ENCODE peak calls at places on chromosomes 11 and 22, in eight cellular contexts. One of them, this sample, is unnamed.
A peak's percentile ranks its signal among the peaks of the same experiment; 100 is the strongest.

GRCh38 chr11:78802058-78802633 is 227.5 kb upstream of the NARS2 start:
- DNase-seq in aorta: peak; percentile 47
- DNase-seq in SJSA1: no peak
- DNase-seq in breast epithelium: no peak
- DNase-seq in neuronal stem cell: no peak
- DNase-seq in CD8-positive, alpha-beta T cell: no peak
- DNase-seq in AG10803: peak; percentile 63
- DNase-seq in fibroblast of lung: peak; percentile 63
- DNase-seq in this sample: no peak

GRCh38 chr22:38317237-38317994 is at the start of gene CSNK1E:
- DNase-seq in aorta: peak; percentile 86
- DNase-seq in SJSA1: peak; percentile 30
- DNase-seq in breast epithelium: peak; percentile 76
- DNase-seq in neuronal stem cell: peak; percentile 69
- DNase-seq in CD8-positive, alpha-beta T cell: peak; percentile 64
- DNase-seq in AG10803: peak; percentile 58
- DNase-seq in fibroblast of lung: peak; percentile 59
- DNase-seq in this sample: no peak

GRCh38 chr11:117565709-117566108 is 231.3 kb downstream of the DSCAML1 start:
- DNase-seq in aorta: no peak
- DNase-seq in SJSA1: no peak
- DNase-seq in breast epithelium: no peak
- DNase-seq in neuronal stem cell: no peak
- DNase-seq in CD8-positive, alpha-beta T cell: no peak
- DNase-seq in AG10803: no peak
- DNase-seq in fibroblast of lung: no peak
- DNase-seq in this sample: no peak

GRCh38 chr11:70186936-70187335 is 16.2 kb upstream of the FADD start:
- DNase-seq in aorta: no peak
- DNase-seq in SJSA1: no peak
- DNase-seq in breast epithelium: no peak
- DNase-seq in neuronal stem cell: no peak
- DNase-seq in CD8-positive, alpha-beta T cell: no peak
- DNase-seq in AG10803: no peak
- DNase-seq in fibroblast of lung: no peak
- DNase-seq in this sample: no peak

GRCh38 chr22:40542821-40543540 is 93.5 kb downstream of the MRTFA start:
- DNase-seq in aorta: no peak
- DNase-seq in SJSA1: no peak
- DNase-seq in breast epithelium: no peak
- DNase-seq in neuronal stem cell: no peak
- DNase-seq in CD8-positive, alpha-beta T cell: no peak
- DNase-seq in AG10803: no peak
- DNase-seq in fibroblast of lung: no peak
- DNase-seq in this sample: no peak

GRCh38 chr11:123300874-123301695 is 106.0 kb upstream of the CLMP start:
- DNase-seq in aorta: no peak
- DNase-seq in SJSA1: no peak
- DNase-seq in breast epithelium: no peak
- DNase-seq in neuronal stem cell: no peak
- DNase-seq in CD8-positive, alpha-beta T cell: no peak
- DNase-seq in AG10803: no peak
- DNase-seq in fibroblast of lung: peak; percentile 63
- DNase-seq in this sample: peak; percentile 42

GRCh38 chr22:44883011-44883421 is 126.8 kb downstream of the PHF21B start:
- DNase-seq in aorta: no peak
- DNase-seq in SJSA1: no peak
- DNase-seq in breast epithelium: peak; percentile 10
- DNase-seq in neuronal stem cell: no peak
- DNase-seq in CD8-positive, alpha-beta T cell: no peak
- DNase-seq in AG10803: no peak
- DNase-seq in fibroblast of lung: no peak
- DNase-seq in this sample: no peak

GRCh38 chr11:120929664-120930154 is 94.2 kb upstream of the TBCEL start:
- DNase-seq in aorta: no peak
- DNase-seq in SJSA1: no peak
- DNase-seq in breast epithelium: no peak
- DNase-seq in neuronal stem cell: peak; percentile 73
- DNase-seq in CD8-positive, alpha-beta T cell: peak; percentile 9
- DNase-seq in AG10803: peak; percentile 28
- DNase-seq in fibroblast of lung: peak; percentile 28
- DNase-seq in this sample: no peak

GRCh38 chr11:132866783-132867545 is 665.3 kb downstream of the OPCML start:
- DNase-seq in aorta: no peak
- DNase-seq in SJSA1: no peak
- DNase-seq in breast epithelium: no peak
- DNase-seq in neuronal stem cell: no peak
- DNase-seq in CD8-positive, alpha-beta T cell: no peak
- DNase-seq in AG10803: no peak
- DNase-seq in fibroblast of lung: peak; percentile 90
- DNase-seq in this sample: no peak

GRCh38 chr22:27686534-27686933 is 115.0 kb downstream of the MN1 start:
- DNase-seq in aorta: peak; percentile 91
- DNase-seq in SJSA1: peak; percentile 39
- DNase-seq in breast epithelium: peak; percentile 58
- DNase-seq in neuronal stem cell: no peak
- DNase-seq in CD8-positive, alpha-beta T cell: no peak
- DNase-seq in AG10803: peak; percentile 75
- DNase-seq in fibroblast of lung: peak; percentile 93
- DNase-seq in this sample: peak; percentile 24

GRCh38 chr22:17501679-17502285 is 61.5 kb upstream of the SLC25A18 start:
- DNase-seq in aorta: no peak
- DNase-seq in SJSA1: peak; percentile 39
- DNase-seq in breast epithelium: no peak
- DNase-seq in neuronal stem cell: peak; percentile 42
- DNase-seq in CD8-positive, alpha-beta T cell: no peak
- DNase-seq in AG10803: peak; percentile 65
- DNase-seq in fibroblast of lung: peak; percentile 57
- DNase-seq in this sample: peak; percentile 27

GRCh38 chr11:10394229-10395100 is 60.6 kb upstream of the AMPD3 start:
- DNase-seq in aorta: no peak
- DNase-seq in SJSA1: no peak
- DNase-seq in breast epithelium: no peak
- DNase-seq in neuronal stem cell: no peak
- DNase-seq in CD8-positive, alpha-beta T cell: no peak
- DNase-seq in AG10803: no peak
- DNase-seq in fibroblast of lung: peak; percentile 79
- DNase-seq in this sample: no peak

GRCh38 chr22:20137671-20138416 is 6.2 kb downstream of the ZDHHC8 start:
- DNase-seq in aorta: no peak
- DNase-seq in SJSA1: no peak
- DNase-seq in breast epithelium: no peak
- DNase-seq in neuronal stem cell: no peak
- DNase-seq in CD8-positive, alpha-beta T cell: no peak
- DNase-seq in AG10803: no peak
- DNase-seq in fibroblast of lung: no peak
- DNase-seq in this sample: no peak

GRCh38 chr22:41565403-41566054 is 4.7 kb downstream of the CSDC2 start:
- DNase-seq in aorta: peak; percentile 82
- DNase-seq in SJSA1: peak; percentile 87
- DNase-seq in breast epithelium: no peak
- DNase-seq in neuronal stem cell: no peak
- DNase-seq in CD8-positive, alpha-beta T cell: no peak
- DNase-seq in AG10803: peak; percentile 70
- DNase-seq in fibroblast of lung: peak; percentile 84
- DNase-seq in this sample: peak; percentile 56

GRCh38 chr11:102120006-102120405 is 9.8 kb downstream of the YAP1 start:
- DNase-seq in aorta: no peak
- DNase-seq in SJSA1: no peak
- DNase-seq in breast epithelium: no peak
- DNase-seq in neuronal stem cell: no peak
- DNase-seq in CD8-positive, alpha-beta T cell: no peak
- DNase-seq in AG10803: peak; percentile 45
- DNase-seq in fibroblast of lung: peak; percentile 32
- DNase-seq in this sample: no peak

GRCh38 chr22:46245515-46245914 is 4.6 kb downstream of the CDPF1 start:
- DNase-seq in aorta: no peak
- DNase-seq in SJSA1: no peak
- DNase-seq in breast epithelium: no peak
- DNase-seq in neuronal stem cell: no peak
- DNase-seq in CD8-positive, alpha-beta T cell: no peak
- DNase-seq in AG10803: no peak
- DNase-seq in fibroblast of lung: no peak
- DNase-seq in this sample: no peak

GRCh38 chr11:112248216-112248615 is 12.4 kb downstream of the PLET1 start:
- DNase-seq in aorta: no peak
- DNase-seq in SJSA1: no peak
- DNase-seq in breast epithelium: no peak
- DNase-seq in neuronal stem cell: no peak
- DNase-seq in CD8-positive, alpha-beta T cell: no peak
- DNase-seq in AG10803: peak; percentile 34
- DNase-seq in fibroblast of lung: peak; percentile 92
- DNase-seq in this sample: no peak

GRCh38 chr11:123483058-123483457 is 53.0 kb downstream of the GRAMD1B start:
- DNase-seq in aorta: no peak
- DNase-seq in SJSA1: no peak
- DNase-seq in breast epithelium: no peak
- DNase-seq in neuronal stem cell: no peak
- DNase-seq in CD8-positive, alpha-beta T cell: no peak
- DNase-seq in AG10803: peak; percentile 25
- DNase-seq in fibroblast of lung: peak; percentile 83
- DNase-seq in this sample: no peak

GRCh38 chr11:78270993-78271392 is 82.3 kb downstream of the USP35 start:
- DNase-seq in aorta: no peak
- DNase-seq in SJSA1: no peak
- DNase-seq in breast epithelium: no peak
- DNase-seq in neuronal stem cell: no peak
- DNase-seq in CD8-positive, alpha-beta T cell: no peak
- DNase-seq in AG10803: no peak
- DNase-seq in fibroblast of lung: no peak
- DNase-seq in this sample: no peak

GRCh38 chr11:130188585-130189347 is 29.2 kb downstream of the ST14 start:
- DNase-seq in aorta: peak; percentile 40
- DNase-seq in SJSA1: no peak
- DNase-seq in breast epithelium: no peak
- DNase-seq in neuronal stem cell: no peak
- DNase-seq in CD8-positive, alpha-beta T cell: no peak
- DNase-seq in AG10803: no peak
- DNase-seq in fibroblast of lung: no peak
- DNase-seq in this sample: no peak

GRCh38 chr11:112174789-112175595 is at the start of gene BCO2:
- DNase-seq in aorta: peak; percentile 91
- DNase-seq in SJSA1: peak; percentile 68
- DNase-seq in breast epithelium: peak; percentile 73
- DNase-seq in neuronal stem cell: peak; percentile 81
- DNase-seq in CD8-positive, alpha-beta T cell: peak; percentile 10
- DNase-seq in AG10803: peak; percentile 67
- DNase-seq in fibroblast of lung: peak; percentile 67
- DNase-seq in this sample: no peak

DNA sequence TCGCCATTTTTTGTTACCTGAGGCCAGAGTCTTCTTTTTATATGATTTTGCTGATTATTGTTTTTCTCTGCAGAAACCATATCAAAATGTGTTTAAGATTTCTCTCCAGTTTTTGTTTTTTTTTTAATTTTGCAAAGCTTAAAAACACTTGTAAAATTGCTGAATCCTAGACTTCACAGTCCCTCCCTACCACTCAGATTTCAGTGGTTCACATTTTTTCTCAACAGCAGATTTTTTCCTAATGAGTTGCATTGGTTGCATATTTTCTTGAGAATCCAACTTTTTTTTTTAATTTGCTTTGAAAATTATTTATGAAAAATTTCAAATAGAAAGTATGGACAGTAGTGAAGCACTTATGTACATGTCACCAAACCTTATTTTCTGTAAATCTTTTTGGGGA is 5.8 kb downstream of the ARL14EP start:
- DNase-seq in aorta: no peak
- DNase-seq in SJSA1: no peak
- DNase-seq in breast epithelium: no peak
- DNase-seq in neuronal stem cell: no peak
- DNase-seq in CD8-positive, alpha-beta T cell: no peak
- DNase-seq in AG10803: peak; percentile 52
- DNase-seq in fibroblast of lung: peak; percentile 61
- DNase-seq in this sample: no peak
- H3K4me3 ChIP-seq in aorta: no peak overlapping the region
- H3K4me3 ChIP-seq in SJSA1: no peak overlapping the region
- H3K4me3 ChIP-seq in breast epithelium: no peak overlapping the region
- H3K4me3 ChIP-seq in neuronal stem cell: no peak overlapping the region
- H3K4me3 ChIP-seq in CD8-positive, alpha-beta T cell: no peak overlapping the region
- H3K4me3 ChIP-seq in AG10803: no peak overlapping the region
- H3K4me3 ChIP-seq in fibroblast of lung: no peak overlapping the region
- H3K4me3 ChIP-seq in this sample: no peak overlapping the region

GRCh38 chr11:63491614-63492372 is 826 bp upstream of the PLAAT5 start:
- DNase-seq in aorta: no peak
- DNase-seq in SJSA1: no peak
- DNase-seq in breast epithelium: no peak
- DNase-seq in neuronal stem cell: no peak
- DNase-seq in CD8-positive, alpha-beta T cell: no peak
- DNase-seq in AG10803: no peak
- DNase-seq in fibroblast of lung: peak; percentile 84
- DNase-seq in this sample: no peak
- H3K4me3 ChIP-seq in aorta: peak overlapping the region; percentile 73
- H3K4me3 ChIP-seq in SJSA1: no peak overlapping the region
- H3K4me3 ChIP-seq in breast epithelium: peak overlapping the region; percentile 63
- H3K4me3 ChIP-seq in neuronal stem cell: no peak overlapping the region
- H3K4me3 ChIP-seq in CD8-positive, alpha-beta T cell: peak overlapping the region; percentile 44
- H3K4me3 ChIP-seq in AG10803: no peak overlapping the region
- H3K4me3 ChIP-seq in fibroblast of lung: peak overlapping the region; percentile 57
- H3K4me3 ChIP-seq in this sample: no peak overlapping the region

DNA sequence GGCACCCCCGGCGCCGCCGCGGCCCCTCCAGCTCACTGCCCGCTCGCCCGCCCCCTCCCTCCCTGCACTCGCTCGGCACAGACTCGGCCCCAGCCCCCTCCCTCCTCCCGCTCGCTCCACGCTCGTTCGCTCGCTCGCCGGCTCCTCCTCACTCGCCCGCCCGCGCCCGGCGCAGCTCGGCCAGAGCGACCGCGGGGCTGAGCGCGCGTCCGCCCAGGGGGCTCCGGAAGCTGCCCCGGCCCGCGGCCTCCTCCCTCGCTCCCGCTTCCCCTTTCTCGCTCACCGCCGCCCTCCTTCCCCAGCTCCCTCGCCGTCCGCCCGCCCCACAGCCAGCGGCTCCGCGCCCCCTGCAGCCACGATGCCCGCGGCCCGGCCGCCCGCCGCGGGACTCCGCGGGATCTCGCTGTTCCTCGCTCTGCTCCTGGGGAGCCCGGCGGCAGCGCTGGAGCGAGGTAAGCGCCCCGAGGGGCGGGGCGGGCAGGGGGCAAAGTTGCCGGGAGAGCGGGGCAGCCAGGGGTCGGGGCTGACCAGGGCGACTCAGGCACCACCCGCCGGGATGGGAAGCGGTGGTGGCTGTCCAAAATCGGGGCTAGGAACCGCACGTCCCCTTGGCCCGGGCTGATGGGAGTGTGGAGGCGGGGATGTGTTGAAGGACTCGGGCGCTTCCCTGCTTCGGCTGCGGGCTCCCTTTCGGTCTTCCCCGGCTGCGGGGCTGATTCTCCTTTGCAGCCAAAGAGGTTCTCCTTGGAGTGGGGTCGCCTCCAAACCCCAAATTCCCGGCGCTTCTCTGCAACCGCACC is at the start of gene SEZ6L:
- DNase-seq in aorta: no peak
- DNase-seq in SJSA1: no peak
- DNase-seq in breast epithelium: no peak
- DNase-seq in neuronal stem cell: peak; percentile 47
- DNase-seq in CD8-positive, alpha-beta T cell: no peak
- DNase-seq in AG10803: no peak
- DNase-seq in fibroblast of lung: peak; percentile 7
- DNase-seq in this sample: no peak
- H3K4me3 ChIP-seq in aorta: peak within 1 kb of the TSS; percentile 56
- H3K4me3 ChIP-seq in SJSA1: no peak within 1 kb of the TSS
- H3K4me3 ChIP-seq in breast epithelium: peak within 1 kb of the TSS; percentile 51
- H3K4me3 ChIP-seq in neuronal stem cell: peak within 1 kb of the TSS; percentile 74
- H3K4me3 ChIP-seq in CD8-positive, alpha-beta T cell: no peak within 1 kb of the TSS
- H3K4me3 ChIP-seq in AG10803: no peak within 1 kb of the TSS
- H3K4me3 ChIP-seq in fibroblast of lung: no peak within 1 kb of the TSS
- H3K4me3 ChIP-seq in this sample: no peak within 1 kb of the TSS

GRCh38 chr11:44894217-44894617 is 56.5 kb downstream of the TP53I11 start:
- DNase-seq in aorta: peak; percentile 75
- DNase-seq in SJSA1: peak; percentile 59
- DNase-seq in breast epithelium: no peak
- DNase-seq in neuronal stem cell: peak; percentile 80
- DNase-seq in CD8-positive, alpha-beta T cell: peak; percentile 50
- DNase-seq in AG10803: peak; percentile 60
- DNase-seq in fibroblast of lung: peak; percentile 50
- DNase-seq in this sample: peak; percentile 53
- H3K4me3 ChIP-seq in aorta: no peak overlapping the region
- H3K4me3 ChIP-seq in SJSA1: no peak overlapping the region
- H3K4me3 ChIP-seq in breast epithelium: no peak overlapping the region
- H3K4me3 ChIP-seq in neuronal stem cell: no peak overlapping the region
- H3K4me3 ChIP-seq in CD8-positive, alpha-beta T cell: no peak overlapping the region
- H3K4me3 ChIP-seq in AG10803: no peak overlapping the region
- H3K4me3 ChIP-seq in fibroblast of lung: no peak overlapping the region
- H3K4me3 ChIP-seq in this sample: no peak overlapping the region

This sample was measured in AG04450.